ENCODE peak calls at places on chromosome 19, in four cellular contexts. One of them, this sample, is unnamed.

GRCh38 chr19:19382118-19382517 is 23.4 kb upstream of the GATAD2A start:
- DNase-seq in hypothalamus: no peak
- DNase-seq in immature natural killer cell: no peak
- DNase-seq in effector CD4-positive, alpha-beta T cell: no peak
- DNase-seq in this sample: no peak

GRCh38 chr19:38151242-38151641 is 72.8 kb downstream of the DPF1 start:
- DNase-seq in effector CD4-positive, alpha-beta T cell: no peak
- DNase-seq in hypothalamus: no peak
- DNase-seq in immature natural killer cell: no peak
- DNase-seq in this sample: no peak

GRCh38 chr19:28208745-28209144 is 1004.2 kb downstream of the UQCRFS1 start:
- DNase-seq in immature natural killer cell: peak; percentile 38
- DNase-seq in effector CD4-positive, alpha-beta T cell: no peak
- DNase-seq in hypothalamus: no peak
- DNase-seq in this sample: no peak

GRCh38 chr19:46528601-46529447 is 33.2 kb upstream of the PNMA8B start:
- DNase-seq in immature natural killer cell: no peak
- DNase-seq in hypothalamus: no peak
- DNase-seq in effector CD4-positive, alpha-beta T cell: no peak
- DNase-seq in this sample: no peak

GRCh38 chr19:3387645-3388589 is 21.5 kb downstream of the NFIC start:
- DNase-seq in effector CD4-positive, alpha-beta T cell: no peak
- DNase-seq in immature natural killer cell: no peak
- DNase-seq in hypothalamus: peak; percentile 84
- DNase-seq in this sample: peak; percentile 91

GRCh38 chr19:50266896-50267295 is 62.3 kb downstream of the KCNC3 start:
- DNase-seq in effector CD4-positive, alpha-beta T cell: no peak
- DNase-seq in hypothalamus: no peak
- DNase-seq in immature natural killer cell: no peak
- DNase-seq in this sample: no peak

GRCh38 chr19:932647-933552 is 7.1 kb downstream of the ARID3A start:
- DNase-seq in hypothalamus: no peak
- DNase-seq in immature natural killer cell: peak; percentile 61
- DNase-seq in effector CD4-positive, alpha-beta T cell: no peak
- DNase-seq in this sample: peak; percentile 42

GRCh38 chr19:55694241-55694655 is 19.2 kb downstream of the EPN1 start:
- DNase-seq in effector CD4-positive, alpha-beta T cell: no peak
- DNase-seq in hypothalamus: no peak
- DNase-seq in immature natural killer cell: no peak
- DNase-seq in this sample: no peak

GRCh38 chr19:7848779-7849457 is 18.9 kb downstream of the EVI5L start:
- DNase-seq in immature natural killer cell: no peak
- DNase-seq in effector CD4-positive, alpha-beta T cell: no peak
- DNase-seq in hypothalamus: no peak
- DNase-seq in this sample: no peak

GRCh38 chr19:18439025-18439909 is 1.3 kb upstream of the ISYNA1 start:
- DNase-seq in effector CD4-positive, alpha-beta T cell: no peak
- DNase-seq in immature natural killer cell: no peak
- DNase-seq in hypothalamus: no peak
- DNase-seq in this sample: peak; percentile 54

GRCh38 chr19:46791944-46792343 is 3.5 kb upstream of the SLC1A5 start:
- DNase-seq in immature natural killer cell: peak; percentile 46
- DNase-seq in hypothalamus: no peak
- DNase-seq in effector CD4-positive, alpha-beta T cell: peak; percentile 16
- DNase-seq in this sample: no peak

GRCh38 chr19:40717880-40718773 is 1.2 kb downstream of the ITPKC start:
- DNase-seq in hypothalamus: no peak
- DNase-seq in immature natural killer cell: no peak
- DNase-seq in effector CD4-positive, alpha-beta T cell: no peak
- DNase-seq in this sample: no peak

GRCh38 chr19:49875801-49876421 is 1.2 kb downstream of the AKT1S1 start:
- DNase-seq in effector CD4-positive, alpha-beta T cell: peak; percentile 32
- DNase-seq in hypothalamus: no peak
- DNase-seq in immature natural killer cell: no peak
- DNase-seq in this sample: no peak

GRCh38 chr19:45999653-46000121 is 4.4 kb downstream of the CCDC61 start:
- DNase-seq in hypothalamus: no peak
- DNase-seq in effector CD4-positive, alpha-beta T cell: no peak
- DNase-seq in immature natural killer cell: no peak
- DNase-seq in this sample: no peak

GRCh38 chr19:49441210-49441959 is at the start of gene SLC17A7:
- DNase-seq in effector CD4-positive, alpha-beta T cell: no peak
- DNase-seq in immature natural killer cell: no peak
- DNase-seq in hypothalamus: no peak
- DNase-seq in this sample: no peak

GRCh38 chr19:44345969-44346368 is 10.5 kb downstream of the ZNF112 start:
- DNase-seq in hypothalamus: no peak
- DNase-seq in immature natural killer cell: no peak
- DNase-seq in effector CD4-positive, alpha-beta T cell: no peak
- DNase-seq in this sample: no peak

GRCh38 chr19:40601061-40601973 is at the start of gene LTBP4:
- DNase-seq in immature natural killer cell: peak; percentile 44
- DNase-seq in hypothalamus: no peak
- DNase-seq in effector CD4-positive, alpha-beta T cell: no peak
- DNase-seq in this sample: no peak

GRCh38 chr19:30046522-30046921 is 104.5 kb downstream of the URI1 start:
- DNase-seq in effector CD4-positive, alpha-beta T cell: no peak
- DNase-seq in immature natural killer cell: peak; percentile 7
- DNase-seq in hypothalamus: no peak
- DNase-seq in this sample: peak; percentile 3

GRCh38 chr19:29708553-29709439 is 6.3 kb downstream of the C19orf12 start:
- DNase-seq in immature natural killer cell: no peak
- DNase-seq in effector CD4-positive, alpha-beta T cell: no peak
- DNase-seq in hypothalamus: no peak
- DNase-seq in this sample: peak; percentile 52

GRCh38 chr19:49340865-49341718 is 5.9 kb downstream of the CD37 start:
- DNase-seq in hypothalamus: no peak
- DNase-seq in effector CD4-positive, alpha-beta T cell: no peak
- DNase-seq in immature natural killer cell: no peak
- DNase-seq in this sample: no peak

GRCh38 chr19:5219551-5220304 is 120.9 kb downstream of the PTPRS start:
- DNase-seq in effector CD4-positive, alpha-beta T cell: no peak
- DNase-seq in immature natural killer cell: no peak
- DNase-seq in hypothalamus: no peak
- DNase-seq in this sample: no peak

This sample was measured in LHCN-M2.